ENCODE peak calls at places on chromosome 17, in ten cellular contexts. One of them, this sample, is unnamed.

GRCh38 chr17:55547027-55547670 is 35.9 kb upstream of the SMIM36 start:
- DNase-seq in cardiac fibroblast: no peak
- DNase-seq in left ventricle myocardium inferior: no peak
- DNase-seq in GM13976: no peak
- DNase-seq in fibroblast of mammary gland: peak; percentile 60
- DNase-seq in activated B cell treated with CpG ODN at 0.5 μM for 24 hours: no peak
- DNase-seq in Caco-2: no peak
- DNase-seq in A673: peak; percentile 26
- DNase-seq in GM13977: no peak
- DNase-seq in progenitor cell of endocrine pancreas: no peak
- DNase-seq in this sample: no peak

GRCh38 chr17:57478851-57479250 is 222.5 kb downstream of the MSI2 start:
- DNase-seq in cardiac fibroblast: no peak
- DNase-seq in left ventricle myocardium inferior: no peak
- DNase-seq in Caco-2: no peak
- DNase-seq in fibroblast of mammary gland: no peak
- DNase-seq in GM13977: no peak
- DNase-seq in activated B cell treated with CpG ODN at 0.5 μM for 24 hours: no peak
- DNase-seq in A673: peak; percentile 51
- DNase-seq in GM13976: no peak
- DNase-seq in progenitor cell of endocrine pancreas: no peak
- DNase-seq in this sample: no peak

GRCh38 chr17:39401412-39402278 is at the start of gene FBXL20:
- DNase-seq in fibroblast of mammary gland: peak; percentile 84
- DNase-seq in left ventricle myocardium inferior: peak; percentile 96
- DNase-seq in activated B cell treated with CpG ODN at 0.5 μM for 24 hours: peak; percentile 85
- DNase-seq in Caco-2: peak; percentile 93
- DNase-seq in cardiac fibroblast: peak; percentile 91
- DNase-seq in A673: peak; percentile 88
- DNase-seq in GM13977: peak; percentile 98
- DNase-seq in GM13976: peak; percentile 98
- DNase-seq in progenitor cell of endocrine pancreas: peak; percentile 83
- DNase-seq in this sample: peak; percentile 86

GRCh38 chr17:55320594-55321506 is 56.1 kb downstream of the HLF start:
- DNase-seq in fibroblast of mammary gland: no peak
- DNase-seq in GM13976: no peak
- DNase-seq in activated B cell treated with CpG ODN at 0.5 μM for 24 hours: no peak
- DNase-seq in left ventricle myocardium inferior: no peak
- DNase-seq in GM13977: no peak
- DNase-seq in Caco-2: no peak
- DNase-seq in progenitor cell of endocrine pancreas: no peak
- DNase-seq in A673: no peak
- DNase-seq in cardiac fibroblast: no peak
- DNase-seq in this sample: no peak

GRCh38 chr17:46197526-46197925 is 4.3 kb upstream of the KANSL1 start:
- DNase-seq in GM13976: no peak
- DNase-seq in activated B cell treated with CpG ODN at 0.5 μM for 24 hours: no peak
- DNase-seq in Caco-2: no peak
- DNase-seq in left ventricle myocardium inferior: no peak
- DNase-seq in GM13977: no peak
- DNase-seq in A673: no peak
- DNase-seq in progenitor cell of endocrine pancreas: no peak
- DNase-seq in fibroblast of mammary gland: no peak
- DNase-seq in cardiac fibroblast: no peak
- DNase-seq in this sample: no peak

GRCh38 chr17:27535178-27535928 is 79.1 kb downstream of the KSR1 start:
- DNase-seq in progenitor cell of endocrine pancreas: no peak
- DNase-seq in activated B cell treated with CpG ODN at 0.5 μM for 24 hours: no peak
- DNase-seq in fibroblast of mammary gland: no peak
- DNase-seq in GM13977: no peak
- DNase-seq in A673: no peak
- DNase-seq in cardiac fibroblast: no peak
- DNase-seq in left ventricle myocardium inferior: no peak
- DNase-seq in GM13976: no peak
- DNase-seq in Caco-2: peak; percentile 78
- DNase-seq in this sample: no peak

GRCh38 chr17:76791053-76791980 is 53.4 kb downstream of the MFSD11 start:
- DNase-seq in Caco-2: no peak
- DNase-seq in activated B cell treated with CpG ODN at 0.5 μM for 24 hours: peak; percentile 16
- DNase-seq in left ventricle myocardium inferior: no peak
- DNase-seq in fibroblast of mammary gland: peak; percentile 54
- DNase-seq in A673: peak; percentile 77
- DNase-seq in GM13976: peak; percentile 57
- DNase-seq in progenitor cell of endocrine pancreas: no peak
- DNase-seq in cardiac fibroblast: peak; percentile 37
- DNase-seq in GM13977: peak; percentile 41
- DNase-seq in this sample: peak; percentile 62

GRCh38 chr17:7211512-7212277 is 7.9 kb downstream of the DLG4 start:
- DNase-seq in activated B cell treated with CpG ODN at 0.5 μM for 24 hours: no peak
- DNase-seq in Caco-2: no peak
- DNase-seq in progenitor cell of endocrine pancreas: no peak
- DNase-seq in A673: peak; percentile 21
- DNase-seq in GM13977: no peak
- DNase-seq in fibroblast of mammary gland: no peak
- DNase-seq in left ventricle myocardium inferior: peak; percentile 12
- DNase-seq in GM13976: no peak
- DNase-seq in cardiac fibroblast: no peak
- DNase-seq in this sample: no peak

GRCh38 chr17:80265205-80266068 is 4.8 kb downstream of the RNF213 start:
- DNase-seq in Caco-2: no peak
- DNase-seq in fibroblast of mammary gland: peak; percentile 28
- DNase-seq in A673: no peak
- DNase-seq in left ventricle myocardium inferior: no peak
- DNase-seq in activated B cell treated with CpG ODN at 0.5 μM for 24 hours: no peak
- DNase-seq in GM13976: peak; percentile 75
- DNase-seq in progenitor cell of endocrine pancreas: no peak
- DNase-seq in cardiac fibroblast: no peak
- DNase-seq in GM13977: peak; percentile 73
- DNase-seq in this sample: peak; percentile 59

GRCh38 chr17:49703557-49704277 is 4.0 kb downstream of the SLC35B1 start:
- DNase-seq in fibroblast of mammary gland: peak; percentile 73
- DNase-seq in A673: peak; percentile 34
- DNase-seq in progenitor cell of endocrine pancreas: no peak
- DNase-seq in GM13976: peak; percentile 47
- DNase-seq in left ventricle myocardium inferior: no peak
- DNase-seq in activated B cell treated with CpG ODN at 0.5 μM for 24 hours: no peak
- DNase-seq in Caco-2: peak; percentile 78
- DNase-seq in GM13977: no peak
- DNase-seq in cardiac fibroblast: peak; percentile 71
- DNase-seq in this sample: no peak

GRCh38 chr17:3913531-3914318 is 2.5 kb downstream of the P2RX1 start:
- DNase-seq in cardiac fibroblast: peak; percentile 86
- DNase-seq in Caco-2: peak; percentile 73
- DNase-seq in A673: peak; percentile 74
- DNase-seq in GM13976: peak; percentile 92
- DNase-seq in activated B cell treated with CpG ODN at 0.5 μM for 24 hours: peak; percentile 87
- DNase-seq in left ventricle myocardium inferior: peak; percentile 76
- DNase-seq in fibroblast of mammary gland: peak; percentile 70
- DNase-seq in progenitor cell of endocrine pancreas: peak; percentile 73
- DNase-seq in GM13977: peak; percentile 90
- DNase-seq in this sample: peak; percentile 76

GRCh38 chr17:44308320-44308818 is at the start of gene RUNDC3A:
- DNase-seq in GM13976: peak; percentile 95
- DNase-seq in activated B cell treated with CpG ODN at 0.5 μM for 24 hours: peak; percentile 76
- DNase-seq in Caco-2: peak; percentile 96
- DNase-seq in A673: peak; percentile 80
- DNase-seq in progenitor cell of endocrine pancreas: peak; percentile 95
- DNase-seq in fibroblast of mammary gland: peak; percentile 51
- DNase-seq in GM13977: peak; percentile 93
- DNase-seq in cardiac fibroblast: peak; percentile 86
- DNase-seq in left ventricle myocardium inferior: peak; percentile 85
- DNase-seq in this sample: peak; percentile 79

GRCh38 chr17:61594294-61594825 is 3.3 kb upstream of the NACA2 start:
- DNase-seq in Caco-2: no peak
- DNase-seq in A673: no peak
- DNase-seq in fibroblast of mammary gland: peak; percentile 31
- DNase-seq in activated B cell treated with CpG ODN at 0.5 μM for 24 hours: no peak
- DNase-seq in left ventricle myocardium inferior: no peak
- DNase-seq in GM13976: no peak
- DNase-seq in cardiac fibroblast: no peak
- DNase-seq in GM13977: no peak
- DNase-seq in progenitor cell of endocrine pancreas: no peak
- DNase-seq in this sample: no peak

GRCh38 chr17:16215002-16215272 is 397 bp downstream of the NCOR1 start:
- DNase-seq in A673: peak; percentile 42
- DNase-seq in fibroblast of mammary gland: no peak
- DNase-seq in left ventricle myocardium inferior: peak; percentile 45
- DNase-seq in cardiac fibroblast: peak; percentile 34
- DNase-seq in Caco-2: peak; percentile 51
- DNase-seq in activated B cell treated with CpG ODN at 0.5 μM for 24 hours: no peak
- DNase-seq in GM13977: no peak
- DNase-seq in progenitor cell of endocrine pancreas: peak; percentile 54
- DNase-seq in GM13976: peak; percentile 62
- DNase-seq in this sample: peak; percentile 78

GRCh38 chr17:7440113-7440822 is 956 bp downstream of the FGF11 start:
- DNase-seq in activated B cell treated with CpG ODN at 0.5 μM for 24 hours: peak; percentile 35
- DNase-seq in left ventricle myocardium inferior: peak; percentile 71
- DNase-seq in GM13977: peak; percentile 72
- DNase-seq in Caco-2: no peak
- DNase-seq in fibroblast of mammary gland: no peak
- DNase-seq in cardiac fibroblast: peak; percentile 23
- DNase-seq in progenitor cell of endocrine pancreas: no peak
- DNase-seq in A673: peak; percentile 84
- DNase-seq in GM13976: peak; percentile 81
- DNase-seq in this sample: peak; percentile 58

DNA sequence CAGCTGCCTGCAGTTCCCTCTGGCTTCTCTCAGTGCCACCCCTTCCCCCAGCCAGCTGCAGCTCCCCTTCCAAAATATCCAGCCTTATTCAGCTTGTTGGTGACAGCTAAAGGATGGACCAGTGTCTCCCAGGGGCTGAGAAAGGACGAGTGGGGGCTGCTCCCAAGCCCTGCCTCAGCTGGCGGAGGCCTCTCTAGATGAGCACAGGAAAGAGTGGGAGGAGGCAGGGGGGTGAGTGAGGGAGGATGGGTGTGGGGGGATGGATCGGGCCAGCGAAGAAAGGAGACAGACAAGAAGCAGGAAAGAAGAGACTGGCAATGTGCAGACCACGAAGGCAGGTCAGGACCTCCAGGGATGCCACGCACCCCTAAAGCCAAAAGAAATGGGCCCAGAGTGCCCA is 17.5 kb downstream of the PIPOX start:
- DNase-seq in GM13976: no peak
- DNase-seq in GM13977: no peak
- DNase-seq in activated B cell treated with CpG ODN at 0.5 μM for 24 hours: no peak
- DNase-seq in progenitor cell of endocrine pancreas: no peak
- DNase-seq in fibroblast of mammary gland: no peak
- DNase-seq in Caco-2: no peak
- DNase-seq in left ventricle myocardium inferior: no peak
- DNase-seq in cardiac fibroblast: no peak
- DNase-seq in A673: peak; percentile 82
- DNase-seq in this sample: no peak
- TF ChIP-seq CTCF in GM13976: no peak
- TF ChIP-seq CTCF in GM13977: no peak
- TF ChIP-seq CTCF in activated B cell treated with CpG ODN at 0.5 μM for 24 hours: no peak
- TF ChIP-seq CTCF in progenitor cell of endocrine pancreas: no peak
- TF ChIP-seq CTCF in fibroblast of mammary gland: no peak
- TF ChIP-seq CTCF in Caco-2: no peak
- TF ChIP-seq CTCF in left ventricle myocardium inferior: no peak
- TF ChIP-seq CTCF in cardiac fibroblast: no peak
- TF ChIP-seq CTCF in A673: no peak
- TF ChIP-seq CTCF in this sample: no peak

GRCh38 chr17:11795906-11796305 is 197.6 kb downstream of the DNAH9 start:
- DNase-seq in A673: no peak
- DNase-seq in cardiac fibroblast: no peak
- DNase-seq in GM13976: no peak
- DNase-seq in Caco-2: no peak
- DNase-seq in fibroblast of mammary gland: no peak
- DNase-seq in activated B cell treated with CpG ODN at 0.5 μM for 24 hours: no peak
- DNase-seq in GM13977: no peak
- DNase-seq in left ventricle myocardium inferior: no peak
- DNase-seq in progenitor cell of endocrine pancreas: no peak
- DNase-seq in this sample: no peak

GRCh38 chr17:11803226-11803625 is 194.0 kb downstream of the ZNF18 start:
- DNase-seq in activated B cell treated with CpG ODN at 0.5 μM for 24 hours: no peak
- DNase-seq in progenitor cell of endocrine pancreas: no peak
- DNase-seq in cardiac fibroblast: no peak
- DNase-seq in GM13977: no peak
- DNase-seq in GM13976: no peak
- DNase-seq in Caco-2: no peak
- DNase-seq in A673: peak; percentile 54
- DNase-seq in fibroblast of mammary gland: no peak
- DNase-seq in left ventricle myocardium inferior: no peak
- DNase-seq in this sample: no peak

GRCh38 chr17:11803635-11804034 is 193.6 kb downstream of the ZNF18 start:
- DNase-seq in fibroblast of mammary gland: no peak
- DNase-seq in left ventricle myocardium inferior: no peak
- DNase-seq in GM13977: no peak
- DNase-seq in GM13976: no peak
- DNase-seq in cardiac fibroblast: no peak
- DNase-seq in activated B cell treated with CpG ODN at 0.5 μM for 24 hours: no peak
- DNase-seq in progenitor cell of endocrine pancreas: no peak
- DNase-seq in A673: peak; percentile 37
- DNase-seq in Caco-2: no peak
- DNase-seq in this sample: no peak

DNA sequence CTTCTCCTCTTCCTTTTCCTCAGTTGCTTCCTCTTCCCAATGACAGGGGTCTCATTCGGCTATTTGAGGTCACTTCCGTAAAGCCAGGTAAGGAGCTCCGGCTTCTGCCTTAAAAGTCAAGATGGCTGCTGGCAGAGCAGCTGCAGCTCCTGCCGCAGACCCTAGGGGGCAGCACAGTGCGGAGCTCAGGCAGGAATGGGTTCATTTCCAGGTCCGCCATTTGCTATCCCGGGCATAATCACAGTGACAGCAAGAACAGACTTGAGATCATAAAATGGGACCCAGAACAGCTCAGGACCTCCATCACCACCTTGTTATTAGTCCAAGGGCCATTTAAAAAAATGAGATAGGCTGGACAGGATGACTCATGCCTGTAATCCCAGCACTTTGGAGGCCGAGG is 199.5 kb downstream of the ZNF18 start:
- DNase-seq in A673: peak; percentile 6
- DNase-seq in fibroblast of mammary gland: no peak
- DNase-seq in GM13976: no peak
- DNase-seq in progenitor cell of endocrine pancreas: no peak
- DNase-seq in GM13977: no peak
- DNase-seq in Caco-2: no peak
- DNase-seq in activated B cell treated with CpG ODN at 0.5 μM for 24 hours: no peak
- DNase-seq in left ventricle myocardium inferior: no peak
- DNase-seq in cardiac fibroblast: no peak
- DNase-seq in this sample: no peak
- TF ChIP-seq CTCF in A673: peak; percentile 53
- TF ChIP-seq CTCF in fibroblast of mammary gland: no peak
- TF ChIP-seq CTCF in GM13976: no peak
- TF ChIP-seq CTCF in progenitor cell of endocrine pancreas: peak; percentile 11
- TF ChIP-seq CTCF in GM13977: no peak
- TF ChIP-seq CTCF in Caco-2: no peak
- TF ChIP-seq CTCF in activated B cell treated with CpG ODN at 0.5 μM for 24 hours: no peak
- TF ChIP-seq CTCF in left ventricle myocardium inferior: no peak
- TF ChIP-seq CTCF in cardiac fibroblast: peak; percentile 14
- TF ChIP-seq CTCF in this sample: peak; percentile 15

GRCh38 chr17:68943123-68943811 is 11.9 kb downstream of the ABCA8 start:
- DNase-seq in progenitor cell of endocrine pancreas: no peak
- DNase-seq in activated B cell treated with CpG ODN at 0.5 μM for 24 hours: no peak
- DNase-seq in GM13976: no peak
- DNase-seq in cardiac fibroblast: no peak
- DNase-seq in A673: no peak
- DNase-seq in Caco-2: no peak
- DNase-seq in left ventricle myocardium inferior: no peak
- DNase-seq in GM13977: no peak
- DNase-seq in fibroblast of mammary gland: no peak
- DNase-seq in this sample: no peak
- TF ChIP-seq CTCF in progenitor cell of endocrine pancreas: no peak
- TF ChIP-seq CTCF in activated B cell treated with CpG ODN at 0.5 μM for 24 hours: no peak
- TF ChIP-seq CTCF in GM13976: no peak
- TF ChIP-seq CTCF in cardiac fibroblast: no peak
- TF ChIP-seq CTCF in A673: no peak
- TF ChIP-seq CTCF in Caco-2: no peak
- TF ChIP-seq CTCF in left ventricle myocardium inferior: no peak
- TF ChIP-seq CTCF in GM13977: no peak
- TF ChIP-seq CTCF in fibroblast of mammary gland: no peak
- TF ChIP-seq CTCF in this sample: no peak

GRCh38 chr17:36657763-36658490 is 56.5 kb downstream of the MRM1 start:
- DNase-seq in A673: peak; percentile 3
- DNase-seq in left ventricle myocardium inferior: no peak
- DNase-seq in activated B cell treated with CpG ODN at 0.5 μM for 24 hours: no peak
- DNase-seq in Caco-2: no peak
- DNase-seq in GM13976: peak; percentile 51
- DNase-seq in GM13977: no peak
- DNase-seq in cardiac fibroblast: peak; percentile 17
- DNase-seq in fibroblast of mammary gland: no peak
- DNase-seq in progenitor cell of endocrine pancreas: peak; percentile 21
- DNase-seq in this sample: no peak
- TF ChIP-seq CTCF in A673: peak; percentile 28
- TF ChIP-seq CTCF in left ventricle myocardium inferior: no peak
- TF ChIP-seq CTCF in activated B cell treated with CpG ODN at 0.5 μM for 24 hours: no peak
- TF ChIP-seq CTCF in Caco-2: no peak
- TF ChIP-seq CTCF in GM13976: no peak
- TF ChIP-seq CTCF in GM13977: peak; percentile 36
- TF ChIP-seq CTCF in cardiac fibroblast: peak; percentile 30
- TF ChIP-seq CTCF in fibroblast of mammary gland: no peak
- TF ChIP-seq CTCF in progenitor cell of endocrine pancreas: peak; percentile 50
- TF ChIP-seq CTCF in this sample: peak; percentile 4

This sample was measured in GM06990.